ENCODE peak calls at places on chromosomes 2 and 18, in ten cellular contexts. Z is LHCN-M2, B is Kasumi-1, P is AG04450, F is Calu3, D is OCI-LY7, A is KG1, E is RPMI8226, V is midbrain, C is psoas muscle. T is an unnamed sample.

GRCh38 chr2:238136820-238137537 is 1.5 kb upstream of the KLHL30 start:
- DNase-seq in Z (peak), B (no peak), P (peak), F (peak), D (no peak), A (no peak), E (no peak), V (no peak), C (peak), T (no peak)

GRCh38 chr2:99348173-99348572 is 11.0 kb downstream of the EIF5B start:
- DNase-seq in Z (no peak), B (no peak), P (no peak), F (no peak), D (peak), A (no peak), E (no peak), V (no peak), C (no peak), T (no peak)

GRCh38 chr2:8906208-8906607 is 68.8 kb upstream of the KIDINS220 start:
- DNase-seq in Z (peak), B (peak), P (no peak), F (peak), D (no peak), A (no peak), E (no peak), V (no peak), C (no peak), T (no peak)

GRCh38 chr2:46114981-46115380 is 182.2 kb upstream of the EPAS1 start:
- DNase-seq in Z (no peak), B (no peak), P (no peak), F (no peak), D (no peak), A (no peak), E (no peak), V (no peak), C (no peak), T (no peak)

GRCh38 chr2:233973786-233974185 is 56.6 kb downstream of the TRPM8 start:
- DNase-seq in Z (no peak), B (no peak), P (no peak), F (no peak), D (no peak), A (no peak), E (no peak), V (no peak), C (no peak), T (no peak)

GRCh38 chr18:26279428-26279827 is 53.2 kb downstream of the TAF4B start:
- DNase-seq in Z (no peak), B (no peak), P (no peak), F (no peak), D (no peak), A (no peak), E (no peak), V (no peak), C (no peak), T (no peak)

GRCh38 chr2:71552356-71552755 is 99.0 kb downstream of the DYSF start:
- DNase-seq in Z (no peak), B (no peak), P (no peak), F (no peak), D (no peak), A (no peak), E (no peak), V (no peak), C (no peak), T (no peak)

GRCh38 chr2:138121769-138122661 is 157.7 kb downstream of the HNMT start:
- DNase-seq in Z (no peak), B (no peak), P (no peak), F (peak), D (no peak), A (no peak), E (no peak), V (no peak), C (no peak), T (no peak)

GRCh38 chr2:27870724-27871123 is 19.5 kb downstream of the RBKS start:
- DNase-seq in Z (peak), B (no peak), P (no peak), F (no peak), D (no peak), A (no peak), E (no peak), V (no peak), C (no peak), T (no peak)

T was measured in globus pallidus.